ENCODE peak calls at places on chromosomes 13 and 19, in seven cellular contexts. E is IMR-90, V is lower leg skin, H is dorsolateral prefrontal cortex, P is lung, U is left lung, B is tibial artery. F is an unnamed sample.

GRCh38 chr13:113041821-113042335 is 63.7 kb upstream of the F7 start:
- DNase-seq in H (no peak), B (no peak), U (peak), P (no peak), V (no peak), E (no peak), F (no peak)

GRCh38 chr13:21671793-21672680 is 1.2 kb downstream of the FGF9 start:
- DNase-seq in P (no peak), U (no peak), B (no peak), H (no peak), V (no peak), E (no peak), F (no peak)

GRCh38 chr19:12806242-12807131 is at the start of gene RNASEH2A:
- DNase-seq in E (peak), U (peak), P (peak), B (peak), H (peak), V (peak), F (peak)

GRCh38 chr13:23724196-23724970 is 154.2 kb downstream of the TNFRSF19 start:
- DNase-seq in P (no peak), V (no peak), B (no peak), U (no peak), E (peak), H (no peak), F (no peak)

GRCh38 chr13:96542986-96543385 is 451.3 kb downstream of the OXGR1 start:
- DNase-seq in P (no peak), E (no peak), U (no peak), V (no peak), B (no peak), H (no peak), F (no peak)

GRCh38 chr13:40433577-40433976 is 232.9 kb downstream of the FOXO1 start:
- DNase-seq in E (no peak), P (no peak), V (no peak), H (no peak), U (no peak), B (no peak), F (no peak)

GRCh38 chr13:113596321-113597200 is 12.0 kb downstream of the TFDP1 start:
- DNase-seq in V (peak), P (no peak), H (no peak), B (peak), E (no peak), U (peak), F (no peak)

GRCh38 chr13:91017031-91017668 is 330.3 kb upstream of the MIR17HG start:
- DNase-seq in V (no peak), E (peak), B (no peak), P (no peak), H (peak), U (no peak), F (no peak)

GRCh38 chr19:31054430-31054829 is 294.8 kb downstream of the TSHZ3 start:
- DNase-seq in P (no peak), B (no peak), E (peak), U (no peak), H (no peak), V (no peak), F (peak)

GRCh38 chr19:4288091-4288777 is 9.2 kb downstream of the SHD start:
- DNase-seq in P (no peak), H (no peak), B (no peak), E (no peak), U (no peak), V (no peak), F (no peak)

GRCh38 chr19:2782357-2782935 is 627 bp downstream of the SGTA start:
- DNase-seq in H (no peak), P (no peak), V (no peak), U (no peak), B (no peak), E (no peak), F (no peak)

GRCh38 chr13:66659291-66660012 is 570.7 kb downstream of the PCDH9 start:
- DNase-seq in P (no peak), E (no peak), U (no peak), H (no peak), V (no peak), B (no peak), F (no peak)

GRCh38 chr13:93368296-93368695 is 141.7 kb downstream of the GPC6 start:
- DNase-seq in P (no peak), V (no peak), E (no peak), H (no peak), U (no peak), B (no peak), F (no peak)

GRCh38 chr13:39634956-39635355 is 20.5 kb upstream of the COG6 start:
- DNase-seq in H (no peak), B (no peak), U (no peak), P (no peak), V (no peak), E (no peak), F (no peak)

GRCh38 chr19:16618248-16618647 is 9.8 kb downstream of the MED26 start:
- DNase-seq in U (no peak), H (no peak), P (no peak), B (no peak), E (no peak), V (no peak), F (no peak)

GRCh38 chr13:49791753-49792549 is 531 bp downstream of the KPNA3 start:
- DNase-seq in E (peak), U (peak), B (peak), P (peak), H (peak), V (peak), F (no peak)

GRCh38 chr19:19486343-19487076 is 28.8 kb downstream of the TSSK6 start:
- DNase-seq in B (no peak), P (no peak), H (no peak), U (peak), V (no peak), E (no peak), F (no peak)

GRCh38 chr13:45047394-45048328 is 58.3 kb downstream of the GPALPP1 start:
- DNase-seq in B (peak), P (peak), V (peak), E (peak), H (peak), U (no peak), F (peak)
- TF ChIP-seq CTCF in B (peak), P (peak), V (no peak), E (peak), H (peak), U (peak), F (peak)

GRCh38 chr19:6100284-6100915 is 9.9 kb downstream of the RFX2 start:
- DNase-seq in H (no peak), P (no peak), E (no peak), U (peak), B (peak), V (no peak), F (no peak)
- H3K4me3 ChIP-seq in H (no peak), P (no peak), E (no peak), U (peak), B (no peak), V (no peak), F (no peak)

DNA sequence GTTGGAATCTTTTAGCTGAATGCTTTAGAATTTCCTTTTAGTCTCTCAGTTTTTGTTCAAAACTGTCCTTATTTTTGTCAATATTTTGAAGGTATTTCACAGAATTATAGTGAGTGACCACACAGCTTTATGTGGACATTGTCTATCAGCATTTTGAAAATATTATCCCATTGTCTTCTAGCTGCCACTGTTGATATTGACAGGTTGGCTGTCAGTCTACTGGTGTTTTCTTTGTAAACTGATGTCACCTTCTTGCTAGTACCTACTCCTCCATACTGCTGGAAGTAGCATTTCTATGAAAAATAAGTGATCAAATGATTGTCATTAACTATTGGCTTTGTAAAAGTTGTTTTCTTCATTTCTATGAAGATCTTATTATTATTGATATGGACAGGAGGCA is 256.8 kb downstream of the KLF12 start:
- DNase-seq in H (no peak), U (no peak), E (no peak), P (no peak), B (no peak), V (no peak), F (no peak)
- TF ChIP-seq CTCF in H (no peak), U (no peak), E (no peak), P (no peak), B (no peak), V (no peak), F (no peak)

DNA sequence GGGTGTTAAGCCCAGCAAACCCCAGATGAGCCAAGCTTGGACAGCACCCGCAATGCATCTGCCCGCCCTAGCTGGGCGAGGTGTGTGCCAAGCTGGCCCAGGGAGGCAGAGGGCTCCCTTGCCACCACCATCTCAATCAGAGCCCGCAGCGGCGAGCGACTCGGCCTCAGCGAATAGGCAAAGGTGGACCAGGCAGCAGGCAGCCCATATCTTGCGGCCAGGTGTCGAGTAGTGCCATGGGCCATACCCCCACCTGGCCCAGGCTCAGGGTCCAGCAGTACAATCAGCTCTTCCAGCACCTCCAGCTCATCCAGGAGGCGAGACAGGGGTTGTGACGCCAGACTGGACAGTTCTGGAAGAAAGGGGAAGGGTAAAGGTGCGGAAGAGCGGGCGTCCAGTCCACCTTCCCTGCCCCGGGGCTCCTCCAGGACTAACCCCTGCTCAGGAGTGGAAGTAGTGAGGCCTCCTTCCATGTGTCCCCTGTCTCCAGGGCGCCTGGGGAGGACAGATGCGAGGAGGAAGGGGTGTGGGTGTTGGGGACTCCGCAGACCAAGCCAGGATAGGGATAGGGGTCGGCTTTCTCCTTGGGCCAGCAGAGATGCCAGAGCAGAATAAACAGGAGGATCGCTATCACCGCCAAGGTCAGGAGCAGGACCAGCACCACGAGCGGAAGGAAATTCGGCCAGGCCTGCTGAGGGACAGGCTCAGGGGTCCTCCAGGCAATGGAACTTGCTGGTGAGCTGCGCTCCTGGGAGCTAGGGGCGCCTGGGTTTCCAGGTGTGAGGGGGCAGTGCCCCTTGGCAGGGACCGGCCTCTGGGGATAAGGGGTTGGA is 2.8 kb downstream of the IGFLR1 start:
- DNase-seq in E (no peak), B (no peak), U (peak), H (no peak), P (no peak), V (no peak), F (no peak)
- H3K4me3 ChIP-seq in E (no peak), B (peak), U (peak), H (peak), P (no peak), V (no peak), F (peak)

GRCh38 chr19:5387472-5387871 is 46.9 kb upstream of the PTPRS start:
- DNase-seq in E (no peak), U (no peak), V (no peak), B (no peak), H (no peak), P (no peak), F (no peak)
- TF ChIP-seq CTCF in E (no peak), U (no peak), V (no peak), B (no peak), H (no peak), P (no peak), F (no peak)

F was measured in LNCaP clone FGC.